ENCODE peak calls at places on chromosomes 5 and 9, in six cellular contexts. Y is IMR-90, N is H9, O is H1, B is neuronal stem cell, P is mesenchymal stem cell. X is an unnamed sample. For H3K4me1, the result is how much of the 10 kb centered on the place peaks cover.

GRCh38 chr9:87909310-87910041 is 8.3 kb upstream of the SPATA31C1 start:
- DNase-seq in Y (no peak), N (peak), O (peak), B (no peak), P (no peak), X (no peak)

GRCh38 chr9:133641861-133642595 is 5.9 kb downstream of the DBH start:
- DNase-seq in Y (no peak), N (no peak), O (no peak), B (no peak), P (no peak), X (no peak)

GRCh38 chr5:84634256-84634655 is 249.6 kb upstream of the EDIL3 start:
- DNase-seq in Y (peak), N (no peak), O (no peak), B (no peak), P (no peak), X (no peak)

GRCh38 chr5:138869763-138870500 is 5.2 kb downstream of the LRRTM2 start:
- DNase-seq in Y (peak), N (no peak), O (no peak), B (no peak), P (peak), X (no peak)

GRCh38 chr9:33372900-33373299 is 29.5 kb downstream of the AQP7 start:
- DNase-seq in Y (no peak), N (no peak), O (no peak), B (no peak), P (no peak), X (no peak)

GRCh38 chr5:139660105-139660915 is 12.2 kb downstream of the CXXC5 start:
- DNase-seq in Y (no peak), N (no peak), O (no peak), B (no peak), P (peak), X (peak)

GRCh38 chr5:77908787-77909186 is 132.6 kb upstream of the TBCA start:
- DNase-seq in Y (no peak), N (no peak), O (no peak), B (no peak), P (no peak), X (no peak)

GRCh38 chr9:136312436-136312835 is 8.5 kb upstream of the CCDC187 start:
- DNase-seq in Y (peak), N (no peak), O (no peak), B (no peak), P (peak), X (no peak)

GRCh38 chr5:51385214-51385613 is 2.0 kb downstream of the ISL1 start:
- DNase-seq in Y (no peak), N (no peak), O (no peak), B (no peak), P (no peak), X (no peak)

GRCh38 chr5:41270423-41271251 is 57.3 kb upstream of the C6 start:
- DNase-seq in Y (peak), N (no peak), O (no peak), B (peak), P (peak), X (peak)

GRCh38 chr5:6750951-6751685 is 37.9 kb downstream of the TENT4A start:
- DNase-seq in Y (no peak), N (no peak), O (no peak), B (no peak), P (no peak), X (no peak)

GRCh38 chr9:34687631-34688030 is 3.4 kb downstream of the CCL19 start:
- DNase-seq in Y (no peak), N (no peak), O (no peak), B (no peak), P (no peak), X (no peak)

GRCh38 chr5:104793031-104793430 is 1230.4 kb upstream of the NUDT12 start:
- DNase-seq in Y (no peak), N (no peak), O (no peak), B (no peak), P (peak), X (peak)

GRCh38 chr5:107352576-107352975 is 318.2 kb downstream of the EFNA5 start:
- DNase-seq in Y (no peak), N (no peak), O (no peak), B (no peak), P (no peak), X (no peak)

GRCh38 chr9:82148849-82149544 is 160.4 kb downstream of the SPATA31D1 start:
- DNase-seq in Y (peak), N (no peak), O (no peak), B (no peak), P (peak), X (no peak)

DNA sequence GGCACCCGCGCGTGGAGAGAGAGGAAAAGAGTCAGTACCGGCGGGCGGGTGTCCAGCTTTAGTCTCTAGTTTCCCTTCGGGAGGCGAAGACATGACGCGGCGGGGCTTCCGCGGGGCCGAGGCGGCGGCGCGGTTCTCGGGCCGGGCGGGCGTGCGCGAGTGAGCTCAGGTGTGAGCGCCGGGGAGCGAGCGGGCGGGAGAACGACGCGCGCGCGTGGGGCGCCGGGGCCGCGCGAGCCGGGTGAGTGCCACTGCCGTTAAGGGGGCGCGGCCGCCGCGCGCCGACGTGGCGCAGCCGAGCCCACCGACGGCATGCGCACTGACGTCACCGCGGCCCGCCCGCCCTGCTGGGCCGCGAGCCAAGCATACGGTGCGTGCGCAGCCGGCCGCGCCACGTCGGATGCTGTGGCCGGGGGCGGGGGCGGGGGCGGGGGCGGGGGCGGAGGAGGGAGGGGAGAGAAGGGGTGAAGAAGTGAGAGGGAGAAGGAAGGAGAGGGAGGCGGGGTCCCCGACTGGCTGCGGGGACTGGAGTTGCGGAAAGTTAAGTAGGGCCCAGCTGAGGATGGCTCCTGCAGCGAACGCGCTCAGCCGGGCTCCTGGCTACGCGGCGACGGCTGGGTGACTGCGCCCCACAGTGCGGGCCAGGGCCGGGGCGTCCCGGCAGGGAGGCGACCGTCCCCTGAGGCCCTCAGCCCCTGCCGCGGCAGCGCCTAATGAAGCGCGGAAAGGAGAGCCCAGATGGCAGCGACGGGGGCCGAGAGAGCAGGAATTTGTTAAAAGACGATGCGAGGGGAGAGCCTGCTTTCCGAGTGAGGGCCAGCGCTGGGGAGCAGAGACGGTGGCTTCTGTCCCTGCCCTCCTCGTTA is at the start of gene DAP:
- DNase-seq in Y (peak), N (peak), O (peak), B (peak), P (peak), X (peak)
- H3K4me1 ChIP-seq in Y (under half), N (under half), O (under half), B (under half), P (under half), X (under half)

GRCh38 chr5:152171888-152172287 is 233.2 kb downstream of the NMUR2 start:
- DNase-seq in Y (no peak), N (no peak), O (no peak), B (no peak), P (no peak), X (no peak)

GRCh38 chr5:152164860-152165259 is 240.2 kb upstream of the GLRA1 start:
- DNase-seq in Y (no peak), N (peak), O (no peak), B (no peak), P (no peak), X (no peak)

DNA sequence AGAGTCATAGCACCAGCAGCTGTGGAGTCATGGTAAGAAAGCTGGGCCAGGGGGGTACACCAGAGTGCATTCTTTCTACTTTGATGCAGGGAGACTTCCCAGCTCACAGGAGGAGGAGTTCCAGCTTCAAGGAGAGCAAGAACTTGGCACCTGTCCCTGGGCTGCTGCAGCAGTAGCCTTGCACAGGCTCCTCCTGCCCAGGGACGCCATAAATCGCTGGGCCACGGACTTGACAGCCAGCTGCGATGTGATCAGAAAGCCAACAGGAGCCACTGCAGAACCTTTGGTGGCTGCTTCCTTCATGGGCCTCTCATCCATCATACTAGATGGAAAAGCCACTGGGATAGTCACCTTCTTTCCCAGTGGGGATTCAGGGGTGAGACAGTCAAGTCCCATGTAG is 234.7 kb downstream of the NMUR2 start:
- DNase-seq in Y (no peak), N (no peak), O (no peak), B (no peak), P (no peak), X (no peak)
- H2AFZ ChIP-seq in Y (no peak), N (no peak), O (no peak), B (no peak), P (no peak), X (no peak)

GRCh38 chr9:89604463-89605180 is at the start of gene GADD45G:
- DNase-seq in Y (peak), N (peak), O (peak), B (peak), P (peak), X (peak)
- H3K4ac ChIP-seq in Y (peak), N (no peak), O (peak), B (no peak), P (peak), X (peak)

GRCh38 chr9:108083160-108083559 is 593.6 kb upstream of the KLF4 start:
- DNase-seq in Y (no peak), N (no peak), O (no peak), B (no peak), P (no peak), X (no peak)
- H3K4me1 ChIP-seq in Y (under half), N (under half), O (under half), B (under half), P (under half), X (under half)

GRCh38 chr9:92761686-92762085 is 2.9 kb downstream of the BICD2 start:
- DNase-seq in Y (no peak), N (no peak), O (no peak), B (no peak), P (no peak), X (no peak)

GRCh38 chr9:92763721-92764380 is 782 bp downstream of the BICD2 start:
- DNase-seq in Y (no peak), N (peak), O (peak), B (peak), P (peak), X (peak)

GRCh38 chr9:92764381-92764987 is at the start of gene BICD2:
- DNase-seq in Y (no peak), N (no peak), O (peak), B (no peak), P (no peak), X (no peak)

GRCh38 chr9:92762196-92762595 is 2.4 kb downstream of the BICD2 start:
- DNase-seq in Y (no peak), N (no peak), O (no peak), B (no peak), P (no peak), X (no peak)

DNA sequence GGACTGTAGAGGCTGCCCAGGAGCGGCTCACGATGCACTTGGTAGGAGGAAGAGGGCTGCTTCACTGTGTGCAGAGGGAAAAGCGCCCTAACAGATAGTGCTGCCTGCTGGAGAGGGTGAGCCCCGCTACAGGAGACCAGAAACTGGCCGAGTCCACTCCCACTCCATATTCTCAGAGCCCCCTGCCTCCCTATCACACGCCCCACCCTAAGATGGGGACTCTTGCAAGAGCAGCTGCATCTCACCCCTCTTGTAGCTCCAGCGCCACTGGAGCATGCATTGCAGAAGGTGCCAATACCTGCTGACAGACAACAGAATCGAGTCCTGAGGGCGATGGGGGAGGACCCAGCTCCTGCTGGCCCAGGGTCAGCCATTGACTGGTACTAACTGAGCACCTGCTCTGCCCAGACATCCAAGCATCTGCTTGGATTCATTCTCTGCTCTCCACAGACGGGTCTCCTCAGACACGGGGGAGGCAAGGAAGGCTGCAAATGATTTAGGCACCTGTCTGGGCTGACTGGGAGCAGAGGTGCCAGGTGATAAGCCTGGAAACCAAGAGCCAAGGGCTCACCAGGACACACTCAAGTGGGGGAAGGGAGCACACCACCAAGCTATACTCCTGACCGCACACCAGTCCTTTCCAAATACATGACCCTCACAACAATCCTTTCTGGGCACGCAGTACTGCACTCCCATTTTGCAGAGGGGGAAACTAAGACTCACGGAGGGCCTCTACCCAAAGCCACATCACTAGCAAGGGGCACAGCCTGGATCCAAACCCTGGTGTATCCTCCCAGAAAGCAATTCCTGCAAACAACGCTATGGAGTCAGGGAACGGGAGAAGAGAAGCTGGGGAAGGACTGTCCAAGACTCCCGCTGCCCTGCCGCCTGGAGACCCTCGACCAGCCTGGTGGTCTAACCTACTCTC is 1.6 kb downstream of the BICD2 start:
- DNase-seq in Y (no peak), N (peak), O (no peak), B (no peak), P (no peak), X (no peak)
- H2AFZ ChIP-seq in Y (peak), N (no peak), O (no peak), B (peak), P (no peak), X (no peak)

GRCh38 chr5:95715799-95716461 is 15.2 kb upstream of the RHOBTB3 start:
- DNase-seq in Y (peak), N (no peak), O (no peak), B (no peak), P (peak), X (no peak)
- H3K4ac ChIP-seq in Y (no peak), N (no peak), O (no peak), B (no peak), P (peak), X (peak)